ENCODE peak calls at places on chromosomes 7 and 10, in six cellular contexts. V, N, Y, L, C and X are unnamed samples.

GRCh38 chr10:8738987-8739386 is 684.5 kb downstream of the GATA3 start:
- DNase-seq in V (no peak), N (no peak), Y (no peak), L (no peak), C (no peak), X (no peak)

GRCh38 chr7:94149776-94150545 is 145.8 kb upstream of the BET1 start:
- DNase-seq in V (peak), N (no peak), Y (no peak), L (no peak), C (no peak), X (no peak)

GRCh38 chr10:129958118-129958685 is 5.9 kb downstream of the EBF3 start:
- DNase-seq in V (no peak), N (no peak), Y (no peak), L (no peak), C (no peak), X (no peak)

GRCh38 chr7:37488163-37488759 is 39.6 kb upstream of the ELMO1 start:
- DNase-seq in V (peak), N (peak), Y (no peak), L (no peak), C (no peak), X (no peak)

GRCh38 chr7:159023216-159023615 is 121.5 kb downstream of the VIPR2 start:
- DNase-seq in V (no peak), N (no peak), Y (no peak), L (no peak), C (no peak), X (no peak)

GRCh38 chr7:90155206-90155605 is 937 bp downstream of the STEAP1 start:
- DNase-seq in V (peak), N (no peak), Y (no peak), L (no peak), C (no peak), X (no peak)

GRCh38 chr10:63123963-63124362 is 9.2 kb upstream of the NRBF2 start:
- DNase-seq in V (no peak), N (no peak), Y (no peak), L (no peak), C (no peak), X (no peak)

GRCh38 chr10:33204049-33204448 is 130.4 kb downstream of the NRP1 start:
- DNase-seq in V (no peak), N (no peak), Y (no peak), L (no peak), C (no peak), X (no peak)

GRCh38 chr7:1536768-1537630 is 6.5 kb downstream of the MAFK start:
- DNase-seq in V (peak), N (peak), Y (peak), L (peak), C (peak), X (peak)

GRCh38 chr10:48440771-48441170 is 134.3 kb downstream of the MAPK8 start:
- DNase-seq in V (no peak), N (no peak), Y (no peak), L (no peak), C (no peak), X (no peak)

GRCh38 chr10:29420744-29421143 is 131.9 kb downstream of the LYZL1 start:
- DNase-seq in V (no peak), N (no peak), Y (no peak), L (no peak), C (no peak), X (no peak)

GRCh38 chr7:10122573-10123100 is 851.0 kb upstream of the PHF14 start:
- DNase-seq in V (peak), N (no peak), Y (no peak), L (no peak), C (no peak), X (peak)

GRCh38 chr10:69901623-69902505 is 100.2 kb downstream of the COL13A1 start:
- DNase-seq in V (peak), N (peak), Y (peak), L (peak), C (peak), X (no peak)

GRCh38 chr7:361680-362415 is 71.9 kb downstream of the FOXL3 start:
- DNase-seq in V (no peak), N (no peak), Y (peak), L (no peak), C (no peak), X (no peak)

GRCh38 chr10:59894114-59894513 is 12.2 kb downstream of the CCDC6 start:
- DNase-seq in V (no peak), N (no peak), Y (no peak), L (no peak), C (peak), X (no peak)

GRCh38 chr10:131891929-131892816 is 8.6 kb upstream of the PPP2R2D start:
- DNase-seq in V (no peak), N (no peak), Y (no peak), L (no peak), C (no peak), X (no peak)

GRCh38 chr10:102118867-102119266 is 1.3 kb downstream of the LDB1 start:
- DNase-seq in V (peak), N (no peak), Y (no peak), L (no peak), C (peak), X (no peak)

GRCh38 chr7:23184709-23185354 is 3.0 kb downstream of the NUP42 start:
- DNase-seq in V (peak), N (peak), Y (no peak), L (peak), C (peak), X (peak)

GRCh38 chr10:50740351-50740688 is 584 bp downstream of the ASAH2B start:
- DNase-seq in V (peak), N (no peak), Y (no peak), L (no peak), C (peak), X (no peak)

GRCh38 chr10:37803269-37803668 is 54.1 kb downstream of the ZNF248 start:
- DNase-seq in V (no peak), N (no peak), Y (no peak), L (no peak), C (no peak), X (no peak)

GRCh38 chr10:86267286-86268195 is 99.1 kb downstream of the GRID1 start:
- DNase-seq in V (no peak), N (no peak), Y (no peak), L (no peak), C (no peak), X (no peak)

GRCh38 chr7:81004098-81004497 is 85.2 kb upstream of the SEMA3C start:
- DNase-seq in V (no peak), N (no peak), Y (no peak), L (no peak), C (no peak), X (no peak)

GRCh38 chr10:117086545-117086944 is 51.5 kb downstream of the VAX1 start:
- DNase-seq in V (no peak), N (no peak), Y (no peak), L (no peak), C (no peak), X (no peak)

GRCh38 chr10:86312701-86313270 is 53.8 kb downstream of the GRID1 start:
- DNase-seq in V (no peak), N (no peak), Y (no peak), L (no peak), C (no peak), X (no peak)

GRCh38 chr10:113162960-113163359 is 212.9 kb downstream of the TCF7L2 start:
- DNase-seq in V (no peak), N (no peak), Y (no peak), L (no peak), C (no peak), X (no peak)

GRCh38 chr10:8600192-8600591 is 545.7 kb downstream of the GATA3 start:
- DNase-seq in V (no peak), N (peak), Y (no peak), L (no peak), C (no peak), X (no peak)

GRCh38 chr10:76337641-76338040 is 906.2 kb downstream of the LRMDA start:
- DNase-seq in V (peak), N (no peak), Y (no peak), L (no peak), C (no peak), X (no peak)

GRCh38 chr10:33073641-33074410 is 115.8 kb upstream of the ITGB1 start:
- DNase-seq in V (no peak), N (peak), Y (no peak), L (no peak), C (no peak), X (no peak)

GRCh38 chr7:149635561-149636329 is 137.6 kb downstream of the ZNF467 start:
- DNase-seq in V (no peak), N (peak), Y (no peak), L (no peak), C (no peak), X (no peak)
- TF ChIP-seq POLR2A in V (no peak), N (no peak), Y (no peak), L (no peak), C (no peak), X (no peak)

GRCh38 chr7:20132596-20132995 is 84.6 kb downstream of the MACC1 start:
- DNase-seq in V (no peak), N (no peak), Y (no peak), L (no peak), C (no peak), X (no peak)
- H3K27ac ChIP-seq in V (no peak), N (no peak), Y (no peak), L (no peak), C (no peak), X (no peak)

DNA sequence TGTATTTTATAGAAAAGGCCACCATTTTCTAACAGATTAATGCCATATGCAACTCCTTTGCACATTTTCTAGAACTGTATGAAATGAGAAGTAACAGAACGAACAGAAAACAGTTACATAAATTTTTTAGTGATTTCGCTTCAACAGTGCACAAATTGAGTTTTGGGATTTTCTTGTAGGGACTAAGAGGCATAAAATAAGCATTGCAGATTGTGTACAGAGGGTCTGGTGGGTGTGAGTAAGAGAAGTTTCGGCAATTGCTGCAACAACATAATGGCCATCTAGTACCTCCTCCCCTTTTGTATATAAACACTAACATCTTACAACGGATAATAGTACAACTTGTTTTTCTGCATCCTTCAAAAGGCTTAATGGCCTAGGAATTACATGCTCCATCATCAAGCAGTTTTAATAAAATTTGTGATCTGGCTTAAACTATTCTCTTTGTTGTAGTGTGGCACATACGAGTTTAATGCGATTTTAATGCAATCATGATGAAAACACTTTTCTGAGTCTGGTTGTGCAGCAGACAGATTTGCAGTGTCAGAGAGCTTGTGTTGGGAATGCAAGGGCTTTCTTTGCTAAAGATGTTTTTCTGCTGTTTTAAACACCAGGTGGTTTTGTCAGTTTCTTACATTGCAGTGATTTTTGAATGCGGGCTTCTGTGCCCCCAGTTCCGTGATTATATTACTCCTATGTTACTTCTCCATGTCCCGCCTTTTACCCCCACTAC is 2.9 kb downstream of the GLCCI1 start:
- DNase-seq in V (no peak), N (no peak), Y (no peak), L (no peak), C (no peak), X (no peak)
- TF ChIP-seq POLR2A in V (no peak), N (no peak), Y (no peak), L (no peak), C (no peak), X (no peak)

GRCh38 chr7:17560516-17560915 is 262.1 kb downstream of the AHR start:
- DNase-seq in V (no peak), N (peak), Y (no peak), L (no peak), C (no peak), X (no peak)
- H3K27ac ChIP-seq in V (no peak), N (peak), Y (no peak), L (no peak), C (no peak), X (no peak)

GRCh38 chr7:101126651-101127459 is at the start of gene SERPINE1:
- DNase-seq in V (peak), N (peak), Y (peak), L (peak), C (peak), X (peak)
- TF ChIP-seq POLR2A in V (peak), N (peak), Y (peak), L (peak), C (peak), X (peak)

DNA sequence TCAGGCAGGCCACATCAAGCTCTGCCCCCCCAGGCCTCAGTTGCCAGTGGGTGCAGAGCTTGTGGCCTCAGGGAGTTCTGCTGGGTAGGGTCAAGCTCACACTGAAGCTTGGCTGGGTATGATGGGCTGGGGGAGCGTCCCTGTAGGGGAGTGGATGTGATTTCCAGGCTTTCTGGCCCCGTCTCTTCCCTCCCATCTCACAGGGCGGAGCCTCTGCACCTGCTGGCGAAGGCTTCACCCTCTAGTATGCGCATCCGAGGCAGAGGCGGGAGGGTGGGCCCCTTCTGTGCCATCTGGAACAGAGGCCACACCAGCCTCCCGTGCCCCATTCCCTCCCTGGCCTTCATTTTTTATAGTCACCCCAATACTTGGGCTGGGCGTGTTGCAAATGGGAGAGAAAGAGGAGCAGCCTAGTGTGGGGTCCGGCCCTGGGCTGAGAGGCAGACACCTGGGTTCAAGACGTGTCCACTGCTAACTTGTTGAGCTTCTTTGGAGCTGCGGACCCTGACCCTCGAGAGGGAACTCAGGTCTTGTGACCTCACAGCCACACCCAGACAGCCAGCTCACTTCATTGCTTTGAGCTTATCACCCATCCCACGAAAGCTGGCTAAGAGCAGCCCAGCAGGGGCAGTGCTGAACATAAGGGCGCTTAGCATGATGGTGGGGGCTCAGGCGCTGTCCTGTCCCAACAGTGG is 2.3 kb downstream of the AQP1 start:
- DNase-seq in V (no peak), N (no peak), Y (no peak), L (no peak), C (peak), X (no peak)
- H3K27ac ChIP-seq in V (no peak), N (no peak), Y (no peak), L (no peak), C (peak), X (peak)

GRCh38 chr7:100889761-100890639 is 485 bp upstream of the UFSP1 start:
- DNase-seq in V (peak), N (peak), Y (peak), L (peak), C (peak), X (peak)
- TF ChIP-seq POLR2A in V (no peak), N (peak), Y (peak), L (peak), C (peak), X (peak)

DNA sequence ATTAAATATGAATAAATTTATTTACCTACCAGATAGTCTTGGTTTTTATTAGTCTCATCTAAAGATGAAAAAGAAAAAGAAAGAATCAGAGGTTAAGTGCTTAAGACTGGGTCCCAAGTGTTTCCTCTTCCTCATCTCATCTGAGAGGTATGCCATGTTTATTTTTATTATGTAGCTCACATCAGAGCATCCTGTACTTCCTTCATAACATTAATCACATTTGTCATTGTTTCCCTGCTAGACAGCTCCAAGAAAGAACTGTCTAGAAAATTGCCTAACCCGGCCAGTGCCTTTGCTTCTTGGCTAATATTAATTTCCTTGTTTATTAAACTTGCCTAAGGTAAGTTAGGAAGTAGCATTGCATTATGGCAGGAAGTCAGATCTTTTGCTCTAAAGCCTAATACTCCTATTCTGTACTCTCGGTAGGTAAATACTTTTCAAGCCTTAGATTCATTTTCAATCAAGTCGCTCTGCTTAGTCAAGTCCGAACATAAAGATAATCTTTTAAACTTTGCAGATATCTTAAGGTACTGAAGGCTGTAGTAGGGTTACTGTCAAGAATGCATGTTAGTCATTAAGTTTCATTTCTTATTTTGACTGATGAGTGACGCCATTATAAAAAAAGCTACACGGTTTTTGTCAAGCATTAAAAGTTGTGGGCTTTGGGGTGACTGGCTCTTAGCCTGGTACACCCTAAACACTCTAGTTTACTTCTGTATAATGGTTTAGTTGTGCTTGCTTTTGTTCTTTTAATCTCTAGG is 47.4 kb downstream of the ZMYND11 start:
- DNase-seq in V (peak), N (no peak), Y (no peak), L (no peak), C (no peak), X (no peak)
- H3K27ac ChIP-seq in V (peak), N (no peak), Y (no peak), L (no peak), C (no peak), X (no peak)